ENCODE peak calls at places on chromosomes 11 and 22, in five cellular contexts. E, D, L, I and J are unnamed samples.

GRCh38 chr11:37748641-37749040 is 1150.6 kb upstream of the RAG2 start:
- DNase-seq in E (no peak), D (no peak), L (no peak), I (no peak), J (no peak)

GRCh38 chr11:126891556-126892217 is 108.9 kb downstream of the KIRREL3 start:
- DNase-seq in E (no peak), D (no peak), L (no peak), I (peak), J (no peak)

GRCh38 chr11:94148189-94148588 is 19.5 kb downstream of the PANX1 start:
- DNase-seq in E (no peak), D (no peak), L (no peak), I (no peak), J (no peak)

GRCh38 chr22:46770726-46771125 is 8.3 kb downstream of the TBC1D22A start:
- DNase-seq in E (peak), D (peak), L (no peak), I (no peak), J (no peak)

GRCh38 chr22:37334859-37335818 is 52.8 kb downstream of the CYTH4 start:
- DNase-seq in E (no peak), D (no peak), L (no peak), I (no peak), J (no peak)

GRCh38 chr11:19218801-19219460 is 17.1 kb upstream of the CSRP3 start:
- DNase-seq in E (no peak), D (no peak), L (no peak), I (peak), J (no peak)

GRCh38 chr22:24805790-24806662 is at the start of gene SGSM1:
- DNase-seq in E (peak), D (peak), L (peak), I (peak), J (peak)

GRCh38 chr11:117828641-117829368 is 4.3 kb upstream of the FXYD2 start:
- DNase-seq in E (peak), D (peak), L (peak), I (peak), J (peak)

GRCh38 chr11:82546556-82547162 is 187.0 kb downstream of the FAM181B start:
- DNase-seq in E (no peak), D (no peak), L (no peak), I (no peak), J (no peak)

GRCh38 chr22:31079095-31079642 is 1.9 kb upstream of the SMTN start:
- DNase-seq in E (no peak), D (no peak), L (no peak), I (no peak), J (no peak)

GRCh38 chr11:93253111-93253510 is 55.3 kb upstream of the SLC36A4 start:
- DNase-seq in E (no peak), D (no peak), L (no peak), I (no peak), J (no peak)

GRCh38 chr11:98711011-98711410 is 309.7 kb upstream of the CNTN5 start:
- DNase-seq in E (no peak), D (no peak), L (no peak), I (peak), J (no peak)

GRCh38 chr11:6705905-6706535 is 22.9 kb upstream of the MRPL17 start:
- DNase-seq in E (no peak), D (no peak), L (no peak), I (peak), J (no peak)